ENCODE peak calls at places on chromosomes 5 and 9, in eight cellular contexts. M is left lung; K is endodermal cell; L is psoas muscle; U is mesendoderm; H is testis; B is CD4-positive, CD25-positive, alpha-beta regulatory T cell; R is CD4-positive, alpha-beta memory T cell. X is an unnamed sample. For H3K36me3 and H3K4me1, the result is how much of the 10 kb centered on the place peaks cover.

GRCh38 chr5:5304361-5305035 is 118.0 kb upstream of the ICE1 start:
- DNase-seq in U (no peak), M (no peak), K (peak), L (no peak), H (no peak), R (no peak), B (no peak), X (no peak)

GRCh38 chr9:2466703-2467102 is 154.9 kb upstream of the VLDLR start:
- DNase-seq in K (no peak), R (no peak), L (no peak), B (no peak), H (no peak), U (no peak), M (no peak), X (no peak)

GRCh38 chr9:93645921-93646639 is 69.7 kb downstream of the PHF2 start:
- DNase-seq in K (no peak), B (no peak), L (peak), R (no peak), U (no peak), H (no peak), M (peak), X (no peak)

GRCh38 chr5:136012041-136012804 is 16.6 kb upstream of the TGFBI start:
- DNase-seq in M (no peak), H (no peak), K (no peak), B (no peak), L (no peak), U (no peak), R (no peak), X (no peak)

GRCh38 chr5:112948455-112948854 is 26.4 kb upstream of the REEP5 start:
- DNase-seq in R (no peak), B (no peak), U (no peak), H (no peak), L (no peak), M (no peak), K (no peak), X (no peak)

GRCh38 chr9:111621895-111622480 is 9.1 kb upstream of the DNAJC25 start:
- DNase-seq in K (peak), H (peak), M (no peak), L (no peak), U (no peak), B (no peak), R (peak), X (no peak)

GRCh38 chr5:115671939-115672338 is 46.1 kb upstream of the TMED7 start:
- DNase-seq in K (no peak), M (no peak), U (no peak), B (no peak), R (no peak), H (no peak), L (no peak), X (no peak)

GRCh38 chr5:160805376-160805775 is 46.6 kb downstream of the ATP10B start:
- DNase-seq in M (no peak), H (no peak), U (no peak), L (no peak), K (no peak), R (no peak), B (no peak), X (no peak)

GRCh38 chr9:34555002-34555348 is 32.2 kb upstream of the ENHO start:
- DNase-seq in L (peak), B (no peak), K (peak), U (no peak), M (peak), R (no peak), H (no peak), X (no peak)

GRCh38 chr9:3337515-3337914 is 188.3 kb downstream of the RFX3 start:
- DNase-seq in U (no peak), L (no peak), H (no peak), B (no peak), K (no peak), M (no peak), R (no peak), X (no peak)

GRCh38 chr9:87850405-87850804 is 32.3 kb upstream of the SPATA31E1 start:
- DNase-seq in R (no peak), L (no peak), B (no peak), K (no peak), H (no peak), U (no peak), M (no peak), X (no peak)

GRCh38 chr9:32403567-32403966 is 19.1 kb downstream of the ACO1 start:
- DNase-seq in H (no peak), R (no peak), L (no peak), U (no peak), M (no peak), B (no peak), K (no peak), X (no peak)

GRCh38 chr9:32404402-32404801 is 20.0 kb downstream of the ACO1 start:
- DNase-seq in U (no peak), H (no peak), B (no peak), L (no peak), R (no peak), K (no peak), M (no peak), X (no peak)

GRCh38 chr9:32406046-32406445 is 21.6 kb downstream of the ACO1 start:
- DNase-seq in L (no peak), B (no peak), R (no peak), K (no peak), U (no peak), M (no peak), H (no peak), X (no peak)

GRCh38 chr9:32405506-32405905 is 21.1 kb downstream of the ACO1 start:
- DNase-seq in M (no peak), H (no peak), U (no peak), R (no peak), K (no peak), B (no peak), L (no peak), X (no peak)

DNA sequence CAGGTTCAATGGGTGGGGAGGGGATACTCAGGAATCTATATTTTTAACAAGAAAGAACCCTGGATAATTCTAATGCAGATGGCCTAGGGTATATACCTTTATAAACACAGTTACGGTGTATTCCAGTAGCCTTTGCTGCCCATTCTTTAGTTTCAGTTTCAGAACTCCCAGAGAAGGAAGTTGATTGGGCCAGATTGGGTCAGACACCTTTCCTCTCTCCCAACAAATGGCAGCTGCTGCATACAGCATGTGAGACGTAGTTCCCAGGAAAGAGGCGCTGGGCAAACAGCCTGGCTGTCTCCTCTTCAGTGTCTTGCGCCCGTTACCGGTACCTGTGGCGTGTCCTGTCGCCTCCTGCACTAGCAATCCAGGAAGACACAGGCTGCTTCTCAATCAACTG is 20.4 kb downstream of the ACO1 start:
- DNase-seq in U (no peak), K (no peak), R (no peak), L (no peak), B (no peak), H (no peak), M (no peak), X (no peak)
- H3K27ac ChIP-seq in U (no peak), K (no peak), R (no peak), L (no peak), B (no peak), H (no peak), M (no peak), X (no peak)

GRCh38 chr9:36120705-36121104 is 15.8 kb upstream of the GLIPR2 start:
- DNase-seq in B (no peak), U (no peak), K (no peak), H (peak), M (no peak), R (no peak), L (no peak), X (no peak)

GRCh38 chr9:36116593-36116992 is 19.9 kb upstream of the GLIPR2 start:
- DNase-seq in H (no peak), U (no peak), B (no peak), L (no peak), R (no peak), M (no peak), K (no peak), X (no peak)

GRCh38 chr9:36118201-36118600 is 18.3 kb upstream of the GLIPR2 start:
- DNase-seq in U (peak), H (no peak), K (no peak), B (no peak), M (no peak), L (no peak), R (no peak), X (no peak)

GRCh38 chr9:36118706-36119105 is 17.8 kb upstream of the GLIPR2 start:
- DNase-seq in K (peak), B (no peak), M (no peak), H (no peak), R (no peak), L (no peak), U (peak), X (no peak)

DNA sequence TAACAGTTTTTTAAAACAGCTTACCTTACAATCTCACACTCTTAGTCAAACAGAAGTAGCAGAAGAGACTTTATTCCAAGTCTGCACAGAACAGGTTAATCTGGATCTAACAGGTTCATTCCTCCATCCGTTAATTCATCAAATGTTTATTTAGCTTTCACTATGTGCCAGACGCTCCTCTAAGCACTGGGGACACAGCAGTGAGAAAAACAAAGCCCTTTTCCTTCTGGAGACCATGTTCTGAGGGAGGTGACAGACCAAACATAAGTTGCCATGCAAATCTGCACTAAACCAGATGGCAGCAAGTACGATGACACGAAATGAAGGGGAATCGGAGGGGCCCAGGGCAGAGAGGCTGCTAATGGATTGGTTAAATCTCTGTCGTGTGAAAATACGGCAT is 17.1 kb upstream of the GLIPR2 start:
- DNase-seq in L (no peak), M (no peak), U (peak), K (peak), R (no peak), H (no peak), B (no peak), X (no peak)
- H3K36me3 ChIP-seq in L (under half), M (under half), U (under half), K (under half), R (under half), H (under half), B (under half), X (under half)

GRCh38 chr5:119344231-119344630 is 11.6 kb upstream of the TNFAIP8 start:
- DNase-seq in L (no peak), U (no peak), H (no peak), K (no peak), B (no peak), M (no peak), R (no peak), X (no peak)

GRCh38 chr5:119345861-119346260 is 10.0 kb upstream of the TNFAIP8 start:
- DNase-seq in L (no peak), U (no peak), B (no peak), M (no peak), R (no peak), K (no peak), H (no peak), X (no peak)

GRCh38 chr5:119346404-119346803 is 9.4 kb upstream of the TNFAIP8 start:
- DNase-seq in L (no peak), R (no peak), U (no peak), B (no peak), M (no peak), K (no peak), H (no peak), X (no peak)

GRCh38 chr5:119347996-119348395 is 7.8 kb upstream of the TNFAIP8 start:
- DNase-seq in K (no peak), M (no peak), R (no peak), L (no peak), H (no peak), U (no peak), B (no peak), X (no peak)

DNA sequence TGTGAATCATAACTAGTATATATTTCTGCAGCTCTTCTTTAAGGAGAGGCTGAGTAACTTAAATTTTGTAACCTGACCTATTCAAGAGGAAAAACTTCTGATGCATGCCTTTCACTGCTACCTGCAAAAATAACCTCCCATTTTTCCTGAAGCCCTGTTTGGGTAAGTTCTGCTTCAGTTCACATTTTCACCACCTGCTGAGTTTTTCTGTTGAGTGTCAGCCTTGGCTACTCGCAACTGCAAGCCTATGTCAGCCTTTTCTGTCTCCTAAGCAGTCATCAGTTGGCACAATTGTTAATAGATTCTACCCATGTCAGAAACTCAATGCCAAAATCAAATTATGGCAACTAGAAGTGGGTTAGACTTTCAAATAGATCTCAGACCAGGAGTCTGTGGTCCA is 8.2 kb upstream of the TNFAIP8 start:
- DNase-seq in H (no peak), R (no peak), M (no peak), L (no peak), U (no peak), K (no peak), B (no peak), X (no peak)
- H3K4me1 ChIP-seq in H (under half), R (half or more), M (under half), L (under half), U (under half), K (under half), B (half or more), X (half or more)

DNA sequence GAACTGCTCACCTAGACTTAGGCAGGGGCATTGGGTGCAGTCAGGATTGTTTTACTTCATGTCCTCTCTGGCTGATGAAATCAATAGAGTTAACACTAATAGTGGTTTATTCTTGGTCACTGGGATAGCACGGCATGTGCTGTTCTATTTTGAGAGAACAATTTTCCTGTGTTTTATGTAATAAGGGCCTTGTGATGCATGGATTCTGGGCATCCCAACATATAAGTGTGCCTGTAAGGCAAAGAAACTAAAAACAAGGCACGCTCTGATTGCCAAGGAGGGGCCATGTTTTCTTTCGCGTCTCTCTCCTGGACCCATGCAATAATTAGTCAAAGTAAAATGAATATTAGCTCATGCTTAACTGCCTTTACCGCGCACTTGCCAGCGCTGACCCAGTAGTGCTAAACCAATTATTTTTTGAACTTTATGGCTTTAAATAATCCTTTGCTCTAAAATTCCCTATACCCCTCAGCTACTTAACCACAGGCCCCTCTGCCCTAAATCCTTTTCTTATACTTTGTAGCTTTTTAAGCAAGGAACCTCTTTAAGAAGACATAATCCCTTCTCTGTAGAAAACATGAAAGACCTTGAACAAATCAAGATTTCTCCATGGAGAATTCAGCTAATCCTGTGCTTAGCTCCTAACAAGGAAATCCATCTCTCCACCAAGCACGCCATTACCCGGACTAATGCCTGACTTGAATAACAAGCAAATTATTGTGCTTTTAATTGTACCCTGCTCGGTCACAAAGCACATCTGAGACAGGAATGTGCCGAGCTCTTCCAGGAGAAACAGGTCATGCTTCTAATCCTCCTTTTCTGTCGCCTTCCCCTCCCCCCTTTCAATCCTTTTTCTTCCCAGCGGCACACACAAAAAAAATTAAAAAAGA is 141.0 kb downstream of the PSAT1 start:
- DNase-seq in H (no peak), K (no peak), L (no peak), R (no peak), U (peak), B (no peak), M (no peak), X (no peak)
- H3K27ac ChIP-seq in H (no peak), K (no peak), L (no peak), R (no peak), U (no peak), B (no peak), M (no peak), X (no peak)

GRCh38 chr5:126460459-126460858 is 37.2 kb downstream of the GRAMD2B start:
- DNase-seq in H (no peak), M (no peak), U (no peak), K (no peak), L (no peak), R (no peak), B (no peak), X (no peak)
- H3K36me3 ChIP-seq in H (under half), M (under half), U (under half), K (under half), L (under half), R (under half), B (under half), X (under half)